ENCODE peak calls at places on chromosomes 2 and 18, in seven cellular contexts. K is activated T-cell treated with anti-CD3 and anti-CD28 coated beads, Interleukin-2, amount 50 U/mL, for 72 hours; O is GM23248; R is glomerular endothelial cell; F is stimulated activated CD4-positive, alpha-beta T cell treated with anti-CD3 and anti-CD28 coated beads, Interleukin-4, amount 100 ng/mL, for 24 hours; M is HT-29; L is WTC11. P is an unnamed sample.

GRCh38 chr18:70422061-70422965 is 133.5 kb downstream of the SOCS6 start:
- DNase-seq in K (no peak), O (peak), R (peak), F (no peak), M (peak), L (no peak), P (peak)

GRCh38 chr2:66456183-66457041 is 21.5 kb downstream of the MEIS1 start:
- DNase-seq in K (no peak), O (peak), R (no peak), F (no peak), M (no peak), L (no peak), P (peak)

GRCh38 chr2:202945497-202945896 is 33.4 kb downstream of the CARF start:
- DNase-seq in K (no peak), O (no peak), R (no peak), F (no peak), M (no peak), L (no peak), P (no peak)

GRCh38 chr18:50623694-50624352 is 63.9 kb downstream of the MAPK4 start:
- DNase-seq in K (no peak), O (no peak), R (no peak), F (no peak), M (no peak), L (no peak), P (no peak)

GRCh38 chr2:221203846-221204245 is 368.3 kb downstream of the EPHA4 start:
- DNase-seq in K (no peak), O (no peak), R (no peak), F (no peak), M (no peak), L (no peak), P (no peak)

GRCh38 chr18:63553117-63553516 is 10.9 kb downstream of the SERPINB12 start:
- DNase-seq in K (no peak), O (peak), R (no peak), F (no peak), M (no peak), L (no peak), P (peak)

GRCh38 chr2:15298769-15299168 is 262.4 kb downstream of the NBAS start:
- DNase-seq in K (no peak), O (peak), R (no peak), F (no peak), M (no peak), L (no peak), P (peak)

GRCh38 chr2:167209784-167210183 is 321.5 kb downstream of the XIRP2 start:
- DNase-seq in K (no peak), O (peak), R (no peak), F (no peak), M (no peak), L (no peak), P (no peak)

GRCh38 chr18:8389391-8390340 is 219.6 kb upstream of the RAB12 start:
- DNase-seq in K (peak), O (peak), R (peak), F (peak), M (peak), L (peak), P (peak)

GRCh38 chr18:3626927-3627240 is 176.9 kb downstream of the TGIF1 start:
- DNase-seq in K (no peak), O (no peak), R (no peak), F (no peak), M (peak), L (no peak), P (no peak)

GRCh38 chr2:101175991-101176390 is 24.8 kb upstream of the TBC1D8 start:
- DNase-seq in K (no peak), O (peak), R (no peak), F (no peak), M (no peak), L (no peak), P (no peak)

GRCh38 chr18:2971741-2972552 is 41.0 kb downstream of the LPIN2 start:
- DNase-seq in K (peak), O (peak), R (no peak), F (peak), M (no peak), L (no peak), P (peak)

GRCh38 chr2:132585982-132586608 is 83.9 kb downstream of the LYPD1 start:
- DNase-seq in K (no peak), O (no peak), R (no peak), F (no peak), M (no peak), L (no peak), P (no peak)

GRCh38 chr2:451495-451894 is 163.6 kb upstream of the ALKAL2 start:
- DNase-seq in K (no peak), O (no peak), R (no peak), F (no peak), M (no peak), L (no peak), P (no peak)

GRCh38 chr2:32135409-32135808 is 30.3 kb upstream of the SLC30A6 start:
- DNase-seq in K (no peak), O (peak), R (peak), F (no peak), M (peak), L (no peak), P (peak)

GRCh38 chr2:43010428-43011141 is 215.8 kb downstream of the ZFP36L2 start:
- DNase-seq in K (no peak), O (no peak), R (no peak), F (no peak), M (peak), L (no peak), P (no peak)